ENCODE peak calls at places on chromosomes 11 and 22, in seven cellular contexts. E is activated CD8-positive, alpha-beta memory T cell treated with anti-CD3 and anti-CD28 coated beads, Interleukin-2, amount 50 U/mL, for 48 hours; S is fibroblast of lung; N is lower lobe of right lung; U is kidney glomerular epithelial cell; G is fibroblast of the aortic adventitia; F is activated effector memory CD4-positive, alpha-beta T cell treated with anti-CD3 and anti-CD28 coated beads, Interleukin-2, amount 50 U/mL, for 16 hours. V is an unnamed sample.

GRCh38 chr22:50403701-50404101 is 60.6 kb downstream of the PPP6R2 start:
- DNase-seq in F (no peak), S (peak; percentile 17), G (no peak), N (peak; percentile 74), E (no peak), U (no peak), V (no peak)

GRCh38 chr11:41413843-41414242 is 45.6 kb downstream of the LRRC4C start:
- DNase-seq in N (no peak), F (no peak), U (no peak), E (no peak), S (no peak), G (no peak), V (peak; percentile 43)

GRCh38 chr22:49760630-49761571 is 66.8 kb downstream of the BRD1 start:
- DNase-seq in F (peak; percentile 53), E (peak; percentile 54), N (no peak), G (no peak), S (no peak), U (no peak), V (peak; percentile 49)

GRCh38 chr11:71437879-71438278 is 10.3 kb downstream of the DHCR7 start:
- DNase-seq in E (no peak), G (no peak), F (no peak), S (no peak), N (no peak), U (no peak), V (no peak)

GRCh38 chr11:72239849-72240460 is 4.0 kb downstream of the PHOX2A start:
- DNase-seq in N (peak; percentile 78), U (peak; percentile 11), G (peak; percentile 46), E (peak; percentile 58), F (peak; percentile 61), S (peak; percentile 26), V (no peak)

GRCh38 chr11:9574556-9574805 is 1.0 kb downstream of the WEE1 start:
- DNase-seq in E (peak; percentile 70), G (peak; percentile 57), U (no peak), F (peak; percentile 75), N (peak; percentile 70), S (no peak), V (no peak)

GRCh38 chr11:70371241-70371640 is 27.1 kb upstream of the CTTN start:
- DNase-seq in G (no peak), F (no peak), U (no peak), N (no peak), S (no peak), E (no peak), V (no peak)

GRCh38 chr11:112884012-112884767 is 77.0 kb upstream of the NCAM1 start:
- DNase-seq in S (no peak), N (no peak), E (no peak), G (peak; percentile 33), F (no peak), U (no peak), V (no peak)

GRCh38 chr22:44669725-44670027 is 32.3 kb upstream of the PRR5 start:
- DNase-seq in G (no peak), N (no peak), U (no peak), F (no peak), E (no peak), S (no peak), V (no peak)

GRCh38 chr11:110200836-110201235 is 95.6 kb downstream of the RDX start:
- DNase-seq in G (no peak), E (no peak), N (no peak), F (no peak), S (no peak), U (no peak), V (no peak)

GRCh38 chr22:31400023-31400397 is 606 bp downstream of the DRG1 start:
- DNase-seq in S (peak; percentile 28), G (peak; percentile 32), U (no peak), F (no peak), E (no peak), N (no peak), V (no peak)

GRCh38 chr11:35546317-35546716 is 20.9 kb upstream of the PAMR1 start:
- DNase-seq in S (no peak), F (no peak), U (no peak), N (no peak), E (no peak), G (no peak), V (no peak)

GRCh38 chr11:33633251-33634003 is 67.2 kb downstream of the C11orf91 start:
- DNase-seq in E (no peak), S (peak; percentile 29), F (no peak), G (peak; percentile 25), N (no peak), U (peak; percentile 62), V (no peak)

GRCh38 chr11:78613053-78613813 is 38.6 kb upstream of the NARS2 start:
- DNase-seq in N (no peak), S (no peak), G (no peak), E (no peak), U (no peak), F (no peak), V (no peak)

GRCh38 chr11:61917357-61918109 is at the start of gene RAB3IL1:
- DNase-seq in F (peak; percentile 62), U (no peak), S (peak; percentile 21), G (peak; percentile 47), N (no peak), E (peak; percentile 56), V (no peak)

GRCh38 chr22:44638966-44639739 is 62.9 kb upstream of the PRR5 start:
- DNase-seq in N (peak; percentile 40), U (no peak), S (no peak), E (no peak), G (peak; percentile 37), F (no peak), V (no peak)

GRCh38 chr11:83265331-83265730 is 20.8 kb downstream of the CCDC90B start:
- DNase-seq in E (no peak), F (no peak), U (no peak), G (no peak), S (peak; percentile 41), N (no peak), V (no peak)

GRCh38 chr22:41237707-41238569 is 2.8 kb downstream of the CHADL start:
- DNase-seq in U (peak; percentile 17), F (peak; percentile 92), N (peak; percentile 91), E (peak; percentile 88), G (no peak), S (peak; percentile 41), V (peak; percentile 50)

GRCh38 chr11:61496602-61497400 is 11.7 kb upstream of the LRRC10B start:
- DNase-seq in G (no peak), F (no peak), U (no peak), E (no peak), N (no peak), S (no peak), V (no peak)

GRCh38 chr11:99383628-99384300 is 363.0 kb downstream of the CNTN5 start:
- DNase-seq in U (no peak), S (no peak), N (no peak), G (no peak), F (no peak), E (no peak), V (no peak)

GRCh38 chr11:92794783-92795182 is 174.7 kb upstream of the MTNR1B start:
- DNase-seq in S (no peak), F (no peak), U (no peak), E (no peak), G (no peak), N (no peak), V (no peak)

GRCh38 chr11:35347921-35348331 is 71.4 kb downstream of the SLC1A2 start:
- DNase-seq in U (no peak), E (no peak), F (no peak), G (peak; percentile 84), S (peak; percentile 59), N (no peak), V (no peak)

GRCh38 chr11:68468217-68468828 is 7.8 kb downstream of the PPP6R3 start:
- DNase-seq in N (no peak), S (no peak), E (no peak), F (no peak), U (no peak), G (no peak), V (no peak)

GRCh38 chr22:28582806-28583205 is 96.8 kb downstream of the TTC28 start:
- DNase-seq in U (no peak), G (peak; percentile 69), S (peak; percentile 77), E (no peak), F (no peak), N (no peak), V (no peak)

GRCh38 chr11:61602775-61603569 is 22.1 kb upstream of the SYT7 start:
- DNase-seq in S (peak; percentile 98), F (no peak), G (peak; percentile 98), N (no peak), U (peak; percentile 72), E (no peak), V (no peak)

GRCh38 chr11:120908521-120909181 is 115.3 kb upstream of the TBCEL start:
- DNase-seq in F (no peak), S (no peak), G (no peak), N (no peak), E (no peak), U (no peak), V (no peak)

GRCh38 chr11:2964782-2965181 is 27.3 kb downstream of the NAP1L4 start:
- DNase-seq in G (no peak), S (no peak), F (no peak), U (no peak), E (no peak), N (no peak), V (no peak)

GRCh38 chr11:96708469-96708868 is 318.7 kb downstream of the JRKL start:
- DNase-seq in G (no peak), N (no peak), U (peak; percentile 14), F (no peak), S (no peak), E (no peak), V (no peak)

GRCh38 chr22:44000123-44000522 is 24.0 kb upstream of the PARVB start:
- DNase-seq in U (no peak), S (no peak), E (no peak), G (no peak), N (peak; percentile 2), F (peak; percentile 28), V (no peak)

GRCh38 chr11:75275581-75275980 is 35.0 kb downstream of the TPBGL start:
- DNase-seq in F (peak; percentile 85), E (peak; percentile 73), G (no peak), U (no peak), S (no peak), N (peak; percentile 76), V (no peak)

GRCh38 chr11:107446822-107447431 is 10.7 kb downstream of the CWF19L2 start:
- DNase-seq in E (no peak), N (no peak), G (no peak), U (no peak), F (no peak), S (no peak), V (no peak)

GRCh38 chr22:44091021-44091721 is 67.1 kb downstream of the PARVB start:
- DNase-seq in E (peak; percentile 56), F (peak; percentile 68), U (peak; percentile 1), G (peak; percentile 18), N (no peak), S (no peak), V (no peak)

GRCh38 chr11:79045811-79046304 is 395.0 kb downstream of the TENM4 start:
- DNase-seq in G (no peak), S (no peak), U (peak; percentile 13), E (no peak), N (no peak), F (no peak), V (no peak)

GRCh38 chr11:119144825-119145476 is 3.9 kb upstream of the ABCG4 start:
- DNase-seq in N (peak; percentile 65), G (peak; percentile 67), E (no peak), U (peak; percentile 58), S (peak; percentile 72), F (peak; percentile 72), V (no peak)

GRCh38 chr22:46845281-46846153 is 83.1 kb downstream of the TBC1D22A start:
- DNase-seq in N (no peak), F (no peak), S (peak; percentile 86), E (no peak), G (peak; percentile 85), U (peak; percentile 21), V (no peak)

GRCh38 chr11:99584822-99585221 is 564.1 kb downstream of the CNTN5 start:
- DNase-seq in F (no peak), U (no peak), E (no peak), G (no peak), S (no peak), N (no peak), V (no peak)

GRCh38 chr11:121207485-121208115 is 85.0 kb upstream of the SC5D start:
- DNase-seq in N (no peak), S (peak; percentile 11), E (no peak), F (no peak), U (no peak), G (peak; percentile 6), V (no peak)